ENCODE peak calls at places on chromosomes 5 and 9, in six cellular contexts. N is HepG2, V is K562, P is GM12878, S is H1, U is GM23338. K is an unnamed sample.

GRCh38 chr5:116669261-116670049 is 94.8 kb upstream of the SEMA6A start:
- DNase-seq in N (no peak), V (no peak), P (no peak), S (no peak), U (no peak), K (no peak)

GRCh38 chr9:79256691-79257213 is 315.0 kb upstream of the TLE4 start:
- DNase-seq in N (no peak), V (no peak), P (no peak), S (no peak), U (peak; percentile 26), K (no peak)

GRCh38 chr9:126056312-126057021 is 270.2 kb upstream of the MVB12B start:
- DNase-seq in N (no peak), V (no peak), P (no peak), S (no peak), U (no peak), K (no peak)

GRCh38 chr5:34718516-34718915 is 62.4 kb downstream of the RAI14 start:
- DNase-seq in N (no peak), V (no peak), P (no peak), S (no peak), U (peak; percentile 49), K (no peak)

GRCh38 chr5:90783460-90784333 is 225.1 kb downstream of the ADGRV1 start:
- DNase-seq in N (peak; percentile 44), V (peak; percentile 63), P (peak; percentile 25), S (no peak), U (peak; percentile 84), K (peak; percentile 77)

GRCh38 chr9:34984049-34984448 is 5.5 kb upstream of the DNAJB5 start:
- DNase-seq in N (no peak), V (peak; percentile 44), P (no peak), S (no peak), U (peak; percentile 74), K (peak; percentile 57)

GRCh38 chr5:171907731-171908343 is 98.6 kb downstream of the FBXW11 start:
- DNase-seq in N (peak; percentile 56), V (peak; percentile 71), P (no peak), S (no peak), U (peak; percentile 84), K (peak; percentile 47)

GRCh38 chr5:75667586-75667985 is 49.7 kb downstream of the POC5 start:
- DNase-seq in N (peak; percentile 20), V (no peak), P (no peak), S (no peak), U (peak; percentile 42), K (no peak)

GRCh38 chr5:95773325-95774059 is 42.4 kb downstream of the RHOBTB3 start:
- DNase-seq in N (peak; percentile 10), V (no peak), P (no peak), S (no peak), U (no peak), K (no peak)

GRCh38 chr5:38463634-38464521 is 92.6 kb downstream of the LIFR start:
- DNase-seq in N (peak; percentile 83), V (no peak), P (no peak), S (no peak), U (no peak), K (no peak)

GRCh38 chr9:36748322-36748899 is 175.7 kb downstream of the MELK start:
- DNase-seq in N (no peak), V (peak; percentile 42), P (no peak), S (no peak), U (peak; percentile 76), K (peak; percentile 77)

GRCh38 chr5:52856564-52856963 is 68.8 kb downstream of the ITGA1 start:
- DNase-seq in N (no peak), V (no peak), P (no peak), S (no peak), U (no peak), K (no peak)

GRCh38 chr5:96203761-96204160 is 229.3 kb downstream of the PCSK1 start:
- DNase-seq in N (no peak), V (no peak), P (no peak), S (no peak), U (no peak), K (no peak)

GRCh38 chr5:159448-160172 is 31.7 kb upstream of the LRRC14B start:
- DNase-seq in N (no peak), V (no peak), P (no peak), S (no peak), U (no peak), K (no peak)

GRCh38 chr5:72815580-72816296 is 723 bp upstream of the TNPO1 start:
- DNase-seq in N (no peak), V (no peak), P (no peak), S (no peak), U (no peak), K (no peak)

GRCh38 chr5:77180167-77181081 is 30.1 kb upstream of the PDE8B start:
- DNase-seq in N (no peak), V (no peak), P (no peak), S (no peak), U (peak; percentile 42), K (peak; percentile 45)

GRCh38 chr9:136791466-136792276 is 527 bp downstream of the TMEM141 start:
- DNase-seq in N (peak; percentile 47), V (peak; percentile 39), P (no peak), S (no peak), U (peak; percentile 88), K (peak; percentile 90)

GRCh38 chr9:86185872-86186271 is 73.6 kb downstream of the C9orf153 start:
- DNase-seq in N (no peak), V (no peak), P (no peak), S (no peak), U (no peak), K (no peak)

GRCh38 chr9:86184125-86184524 is 75.3 kb downstream of the C9orf153 start:
- DNase-seq in N (no peak), V (no peak), P (no peak), S (no peak), U (no peak), K (no peak)

GRCh38 chr9:86183225-86183808 is 76.1 kb downstream of the C9orf153 start:
- DNase-seq in N (peak; percentile 10), V (no peak), P (no peak), S (no peak), U (no peak), K (no peak)

GRCh38 chr9:86186696-86187095 is 72.8 kb downstream of the C9orf153 start:
- DNase-seq in N (no peak), V (no peak), P (no peak), S (no peak), U (no peak), K (no peak)

DNA sequence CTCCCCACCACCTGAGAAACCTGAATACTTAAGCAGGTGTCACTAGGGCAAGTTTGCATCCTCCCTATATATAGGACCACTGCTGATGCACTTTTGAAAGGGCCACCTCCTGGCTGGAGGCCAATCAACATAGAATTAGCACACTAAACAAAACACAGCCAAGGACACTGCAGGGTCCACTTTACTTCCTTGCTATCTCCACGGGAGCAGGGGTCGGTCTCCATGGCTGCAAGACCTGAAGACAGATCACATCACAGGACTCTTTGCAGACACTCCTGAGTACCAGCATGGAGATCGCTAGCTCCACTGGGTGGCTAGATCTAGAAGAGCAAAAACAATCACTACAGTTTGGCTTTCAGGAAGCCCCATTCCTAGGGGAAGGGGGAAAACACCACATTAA is 72.3 kb downstream of the C9orf153 start:
- DNase-seq in N (peak; percentile 2), V (no peak), P (no peak), S (no peak), U (peak; percentile 69), K (peak; percentile 55)
- TF ChIP-seq CREB1 in N (no peak), V (no peak), P (no peak), S (no peak), U (no peak), K (no peak)

GRCh38 chr9:128420060-128420650 is 502 bp upstream of the CERCAM start:
- DNase-seq in N (peak; percentile 39), V (peak; percentile 94), P (no peak), S (no peak), U (peak; percentile 66), K (peak; percentile 63)
- TF ChIP-seq CREB1 in N (no peak), V (peak; percentile 65), P (no peak), S (peak; percentile 57), U (peak; percentile 3), K (no peak)

GRCh38 chr9:13412323-13412722 is 132.8 kb upstream of the MPDZ start:
- DNase-seq in N (no peak), V (peak; percentile 5), P (no peak), S (no peak), U (no peak), K (no peak)

GRCh38 chr9:13411827-13412226 is 132.3 kb upstream of the MPDZ start:
- DNase-seq in N (no peak), V (no peak), P (no peak), S (no peak), U (no peak), K (no peak)

GRCh38 chr9:13410566-13411031 is 131.1 kb upstream of the MPDZ start:
- DNase-seq in N (no peak), V (no peak), P (no peak), S (no peak), U (no peak), K (no peak)
- TF ChIP-seq CREB1 in N (no peak), V (no peak), P (no peak), S (no peak), U (no peak), K (no peak)

GRCh38 chr5:56598941-56599340 is 216.4 kb upstream of the MAP3K1 start:
- DNase-seq in N (no peak), V (no peak), P (no peak), S (no peak), U (no peak), K (no peak)

GRCh38 chr5:56606202-56606601 is 209.1 kb upstream of the MAP3K1 start:
- DNase-seq in N (no peak), V (no peak), P (no peak), S (no peak), U (no peak), K (no peak)

GRCh38 chr5:56596154-56596553 is 219.2 kb upstream of the MAP3K1 start:
- DNase-seq in N (no peak), V (no peak), P (no peak), S (no peak), U (no peak), K (no peak)

GRCh38 chr5:56607074-56607473 is 208.3 kb upstream of the MAP3K1 start:
- DNase-seq in N (no peak), V (no peak), P (no peak), S (no peak), U (no peak), K (no peak)

DNA sequence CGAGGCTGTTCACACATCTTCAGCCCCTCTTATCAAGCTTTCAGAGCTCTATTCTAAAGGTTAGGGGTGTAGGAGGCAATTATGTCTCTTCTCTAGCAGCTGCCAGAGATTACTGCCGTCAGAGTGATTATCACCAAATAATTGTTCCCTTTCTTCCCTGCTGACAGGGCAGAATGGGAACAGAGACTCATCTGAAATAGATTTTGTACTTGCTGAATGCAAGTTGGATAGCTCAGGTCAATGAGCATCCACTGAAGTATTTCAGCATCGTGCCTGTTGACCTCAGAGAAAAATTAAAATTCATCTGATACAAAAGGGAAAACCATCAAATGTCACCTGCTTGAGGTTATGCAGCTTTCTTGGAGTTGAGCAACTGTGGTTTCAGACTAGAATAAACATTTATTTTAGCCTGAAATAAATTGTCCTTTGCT is 213.7 kb upstream of the MAP3K1 start:
- DNase-seq in N (no peak), V (no peak), P (no peak), S (no peak), U (no peak), K (no peak)
- TF ChIP-seq CREB1 in N (no peak), V (no peak), P (no peak), S (no peak), U (no peak), K (no peak)

GRCh38 chr5:138824924-138825863 is 49.9 kb downstream of the LRRTM2 start:
- DNase-seq in N (peak; percentile 7), V (peak; percentile 42), P (no peak), S (no peak), U (peak; percentile 48), K (no peak)
- TF ChIP-seq CREB1 in N (no peak), V (no peak), P (no peak), S (no peak), U (no peak), K (no peak)

GRCh38 chr9:30075451-30076199 is 2308.8 kb upstream of the ACO1 start:
- DNase-seq in N (peak; percentile 1), V (no peak), P (peak; percentile 89), S (no peak), U (no peak), K (no peak)
- TF ChIP-seq CREB1 in N (no peak), V (no peak), P (peak; percentile 50), S (no peak), U (no peak), K (no peak)